ENCODE peak calls at places on chromosomes 12 and 14, in six cellular contexts. One of them, this sample, is unnamed.

GRCh38 chr12:91111366-91112321 is at the start of gene LUM:
- DNase-seq in CD8-positive, alpha-beta T cell: no peak
- DNase-seq in mammary epithelial cell: no peak
- DNase-seq in heart left ventricle: no peak
- DNase-seq in brain microvascular endothelial cell: peak
- DNase-seq in choroid plexus epithelial cell: peak
- DNase-seq in this sample: no peak

GRCh38 chr14:88476375-88476774 is 78.4 kb downstream of the PTPN21 start:
- DNase-seq in CD8-positive, alpha-beta T cell: no peak
- DNase-seq in mammary epithelial cell: no peak
- DNase-seq in heart left ventricle: no peak
- DNase-seq in brain microvascular endothelial cell: no peak
- DNase-seq in choroid plexus epithelial cell: no peak
- DNase-seq in this sample: no peak

GRCh38 chr12:68342966-68343365 is 10.8 kb upstream of the MDM1 start:
- DNase-seq in CD8-positive, alpha-beta T cell: no peak
- DNase-seq in mammary epithelial cell: no peak
- DNase-seq in heart left ventricle: no peak
- DNase-seq in brain microvascular endothelial cell: no peak
- DNase-seq in choroid plexus epithelial cell: no peak
- DNase-seq in this sample: no peak

GRCh38 chr14:70622111-70622712 is 19.5 kb upstream of the TTC9 start:
- DNase-seq in CD8-positive, alpha-beta T cell: peak
- DNase-seq in mammary epithelial cell: peak
- DNase-seq in heart left ventricle: no peak
- DNase-seq in brain microvascular endothelial cell: peak
- DNase-seq in choroid plexus epithelial cell: peak
- DNase-seq in this sample: peak

GRCh38 chr12:91179315-91179714 is 3.3 kb downstream of the DCN start:
- DNase-seq in CD8-positive, alpha-beta T cell: no peak
- DNase-seq in mammary epithelial cell: no peak
- DNase-seq in heart left ventricle: no peak
- DNase-seq in brain microvascular endothelial cell: no peak
- DNase-seq in choroid plexus epithelial cell: peak
- DNase-seq in this sample: no peak

GRCh38 chr12:20463920-20464524 is 95.7 kb downstream of the PDE3A start:
- DNase-seq in CD8-positive, alpha-beta T cell: no peak
- DNase-seq in mammary epithelial cell: no peak
- DNase-seq in heart left ventricle: no peak
- DNase-seq in brain microvascular endothelial cell: no peak
- DNase-seq in choroid plexus epithelial cell: peak
- DNase-seq in this sample: peak

GRCh38 chr12:58087428-58088117 is 146.2 kb downstream of the ATP23 start:
- DNase-seq in CD8-positive, alpha-beta T cell: no peak
- DNase-seq in mammary epithelial cell: no peak
- DNase-seq in heart left ventricle: no peak
- DNase-seq in brain microvascular endothelial cell: no peak
- DNase-seq in choroid plexus epithelial cell: no peak
- DNase-seq in this sample: no peak

GRCh38 chr14:29627141-29627540 is 300.5 kb downstream of the PRKD1 start:
- DNase-seq in CD8-positive, alpha-beta T cell: no peak
- DNase-seq in mammary epithelial cell: peak
- DNase-seq in heart left ventricle: no peak
- DNase-seq in brain microvascular endothelial cell: no peak
- DNase-seq in choroid plexus epithelial cell: peak
- DNase-seq in this sample: no peak

GRCh38 chr14:105527381-105528196 is 1.2 kb downstream of the TMEM121 start:
- DNase-seq in CD8-positive, alpha-beta T cell: no peak
- DNase-seq in mammary epithelial cell: no peak
- DNase-seq in heart left ventricle: no peak
- DNase-seq in brain microvascular endothelial cell: no peak
- DNase-seq in choroid plexus epithelial cell: no peak
- DNase-seq in this sample: no peak

GRCh38 chr12:113242018-113242418 is 20.8 kb downstream of the TPCN1 start:
- DNase-seq in CD8-positive, alpha-beta T cell: no peak
- DNase-seq in mammary epithelial cell: peak
- DNase-seq in heart left ventricle: peak
- DNase-seq in brain microvascular endothelial cell: peak
- DNase-seq in choroid plexus epithelial cell: no peak
- DNase-seq in this sample: no peak

GRCh38 chr12:666766-667308 is 3.6 kb upstream of the NINJ2 start:
- DNase-seq in CD8-positive, alpha-beta T cell: no peak
- DNase-seq in mammary epithelial cell: peak
- DNase-seq in heart left ventricle: no peak
- DNase-seq in brain microvascular endothelial cell: no peak
- DNase-seq in choroid plexus epithelial cell: no peak
- DNase-seq in this sample: peak

GRCh38 chr14:34843011-34843554 is 32.1 kb downstream of the BAZ1A start:
- DNase-seq in CD8-positive, alpha-beta T cell: no peak
- DNase-seq in mammary epithelial cell: peak
- DNase-seq in heart left ventricle: no peak
- DNase-seq in brain microvascular endothelial cell: peak
- DNase-seq in choroid plexus epithelial cell: peak
- DNase-seq in this sample: peak

GRCh38 chr12:11981174-11981733 is 89.5 kb upstream of the BCL2L14 start:
- DNase-seq in CD8-positive, alpha-beta T cell: peak
- DNase-seq in mammary epithelial cell: peak
- DNase-seq in heart left ventricle: no peak
- DNase-seq in brain microvascular endothelial cell: no peak
- DNase-seq in choroid plexus epithelial cell: no peak
- DNase-seq in this sample: no peak

GRCh38 chr14:56666716-56667115 is 87.1 kb downstream of the TMEM260 start:
- DNase-seq in CD8-positive, alpha-beta T cell: no peak
- DNase-seq in mammary epithelial cell: peak
- DNase-seq in heart left ventricle: no peak
- DNase-seq in brain microvascular endothelial cell: peak
- DNase-seq in choroid plexus epithelial cell: peak
- DNase-seq in this sample: peak

GRCh38 chr12:51488281-51488680 is 63.6 kb downstream of the SLC4A8 start:
- DNase-seq in CD8-positive, alpha-beta T cell: no peak
- DNase-seq in mammary epithelial cell: no peak
- DNase-seq in heart left ventricle: no peak
- DNase-seq in brain microvascular endothelial cell: no peak
- DNase-seq in choroid plexus epithelial cell: no peak
- DNase-seq in this sample: no peak

GRCh38 chr14:88834883-88835431 is 10.5 kb downstream of the TTC8 start:
- DNase-seq in CD8-positive, alpha-beta T cell: no peak
- DNase-seq in mammary epithelial cell: peak
- DNase-seq in heart left ventricle: no peak
- DNase-seq in brain microvascular endothelial cell: peak
- DNase-seq in choroid plexus epithelial cell: peak
- DNase-seq in this sample: no peak

GRCh38 chr12:72989458-72989947 is 717.3 kb downstream of the TRHDE start:
- DNase-seq in CD8-positive, alpha-beta T cell: no peak
- DNase-seq in mammary epithelial cell: no peak
- DNase-seq in heart left ventricle: no peak
- DNase-seq in brain microvascular endothelial cell: no peak
- DNase-seq in choroid plexus epithelial cell: no peak
- DNase-seq in this sample: no peak

GRCh38 chr12:88591343-88591742 is 11.1 kb upstream of the KITLG start:
- DNase-seq in CD8-positive, alpha-beta T cell: no peak
- DNase-seq in mammary epithelial cell: no peak
- DNase-seq in heart left ventricle: no peak
- DNase-seq in brain microvascular endothelial cell: no peak
- DNase-seq in choroid plexus epithelial cell: no peak
- DNase-seq in this sample: no peak

GRCh38 chr12:113582521-113583218 is 111.0 kb upstream of the LHX5 start:
- DNase-seq in CD8-positive, alpha-beta T cell: no peak
- DNase-seq in mammary epithelial cell: no peak
- DNase-seq in heart left ventricle: no peak
- DNase-seq in brain microvascular endothelial cell: no peak
- DNase-seq in choroid plexus epithelial cell: no peak
- DNase-seq in this sample: no peak

GRCh38 chr14:101412741-101413140 is 148.6 kb upstream of the DIO3 start:
- DNase-seq in CD8-positive, alpha-beta T cell: no peak
- DNase-seq in mammary epithelial cell: no peak
- DNase-seq in heart left ventricle: no peak
- DNase-seq in brain microvascular endothelial cell: no peak
- DNase-seq in choroid plexus epithelial cell: no peak
- DNase-seq in this sample: no peak

GRCh38 chr12:88188180-88188579 is 46.1 kb downstream of the TMTC3 start:
- DNase-seq in CD8-positive, alpha-beta T cell: no peak
- DNase-seq in mammary epithelial cell: peak
- DNase-seq in heart left ventricle: no peak
- DNase-seq in brain microvascular endothelial cell: no peak
- DNase-seq in choroid plexus epithelial cell: peak
- DNase-seq in this sample: no peak

DNA sequence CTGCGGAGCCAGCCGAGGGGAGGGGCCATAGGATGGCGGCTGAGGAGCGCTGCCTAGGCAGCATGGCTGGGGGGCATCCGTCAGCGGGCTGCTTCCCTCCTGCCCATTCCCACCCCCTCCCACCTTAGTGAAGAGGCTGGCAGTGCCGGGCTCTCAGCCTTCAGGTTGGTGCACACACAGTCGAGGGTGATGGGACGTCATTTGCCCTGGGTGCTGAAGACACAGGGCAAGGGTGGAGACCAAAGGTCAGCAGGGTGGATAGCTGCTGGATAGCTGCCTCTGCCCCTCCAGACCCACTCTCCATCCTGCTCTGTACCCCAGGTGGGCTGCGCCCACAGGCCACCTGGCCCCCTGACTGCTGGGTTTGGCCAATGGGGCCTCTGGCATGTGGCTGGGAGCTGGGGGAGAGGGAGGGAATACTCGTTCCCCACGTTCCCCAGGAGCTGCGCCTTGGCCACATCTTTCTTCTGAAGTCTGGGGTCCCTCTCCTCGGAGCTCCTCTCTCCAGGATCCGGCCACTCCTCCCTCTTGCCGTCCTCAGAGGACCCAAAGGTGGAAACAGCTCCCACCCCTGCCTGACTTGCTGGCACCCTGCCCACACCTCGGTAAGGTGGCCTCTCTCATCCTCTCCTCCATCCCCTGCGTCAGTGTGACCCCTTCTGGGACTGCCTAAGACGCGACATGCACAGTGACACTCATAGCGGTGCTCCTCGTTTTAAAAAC is 11.2 kb upstream of the CDC42BPB start:
- DNase-seq in CD8-positive, alpha-beta T cell: no peak
- DNase-seq in mammary epithelial cell: no peak
- DNase-seq in heart left ventricle: no peak
- DNase-seq in brain microvascular endothelial cell: no peak
- DNase-seq in choroid plexus epithelial cell: no peak
- DNase-seq in this sample: no peak
- TF ChIP-seq CTCF in CD8-positive, alpha-beta T cell: no peak
- TF ChIP-seq CTCF in mammary epithelial cell: no peak
- TF ChIP-seq CTCF in heart left ventricle: no peak
- TF ChIP-seq CTCF in brain microvascular endothelial cell: no peak
- TF ChIP-seq CTCF in choroid plexus epithelial cell: no peak
- TF ChIP-seq CTCF in this sample: no peak

GRCh38 chr12:54933381-54933780 is 51.2 kb downstream of the TESPA1 start:
- DNase-seq in CD8-positive, alpha-beta T cell: no peak
- DNase-seq in mammary epithelial cell: peak
- DNase-seq in heart left ventricle: no peak
- DNase-seq in brain microvascular endothelial cell: peak
- DNase-seq in choroid plexus epithelial cell: peak
- DNase-seq in this sample: no peak

GRCh38 chr12:54937376-54937775 is 47.2 kb downstream of the TESPA1 start:
- DNase-seq in CD8-positive, alpha-beta T cell: no peak
- DNase-seq in mammary epithelial cell: no peak
- DNase-seq in heart left ventricle: no peak
- DNase-seq in brain microvascular endothelial cell: no peak
- DNase-seq in choroid plexus epithelial cell: no peak
- DNase-seq in this sample: no peak

GRCh38 chr12:54934419-54934818 is 50.1 kb downstream of the TESPA1 start:
- DNase-seq in CD8-positive, alpha-beta T cell: no peak
- DNase-seq in mammary epithelial cell: no peak
- DNase-seq in heart left ventricle: no peak
- DNase-seq in brain microvascular endothelial cell: no peak
- DNase-seq in choroid plexus epithelial cell: no peak
- DNase-seq in this sample: no peak

GRCh38 chr12:54936736-54937135 is 47.8 kb downstream of the TESPA1 start:
- DNase-seq in CD8-positive, alpha-beta T cell: no peak
- DNase-seq in mammary epithelial cell: peak
- DNase-seq in heart left ventricle: no peak
- DNase-seq in brain microvascular endothelial cell: no peak
- DNase-seq in choroid plexus epithelial cell: no peak
- DNase-seq in this sample: no peak

GRCh38 chr12:54935235-54935951 is 49.2 kb downstream of the TESPA1 start:
- DNase-seq in CD8-positive, alpha-beta T cell: peak
- DNase-seq in mammary epithelial cell: peak
- DNase-seq in heart left ventricle: no peak
- DNase-seq in brain microvascular endothelial cell: peak
- DNase-seq in choroid plexus epithelial cell: peak
- DNase-seq in this sample: peak
- TF ChIP-seq CTCF in CD8-positive, alpha-beta T cell: no peak
- TF ChIP-seq CTCF in mammary epithelial cell: no peak
- TF ChIP-seq CTCF in heart left ventricle: no peak
- TF ChIP-seq CTCF in brain microvascular endothelial cell: no peak
- TF ChIP-seq CTCF in choroid plexus epithelial cell: peak
- TF ChIP-seq CTCF in this sample: no peak

GRCh38 chr12:122878780-122879612 is 16.9 kb downstream of the VPS37B start:
- DNase-seq in CD8-positive, alpha-beta T cell: no peak
- DNase-seq in mammary epithelial cell: no peak
- DNase-seq in heart left ventricle: no peak
- DNase-seq in brain microvascular endothelial cell: no peak
- DNase-seq in choroid plexus epithelial cell: no peak
- DNase-seq in this sample: no peak

GRCh38 chr12:122880155-122880605 is 15.7 kb downstream of the VPS37B start:
- DNase-seq in CD8-positive, alpha-beta T cell: no peak
- DNase-seq in mammary epithelial cell: no peak
- DNase-seq in heart left ventricle: no peak
- DNase-seq in brain microvascular endothelial cell: no peak
- DNase-seq in choroid plexus epithelial cell: peak
- DNase-seq in this sample: no peak

GRCh38 chr12:122884091-122884826 is 11.7 kb downstream of the VPS37B start:
- DNase-seq in CD8-positive, alpha-beta T cell: no peak
- DNase-seq in mammary epithelial cell: no peak
- DNase-seq in heart left ventricle: no peak
- DNase-seq in brain microvascular endothelial cell: no peak
- DNase-seq in choroid plexus epithelial cell: no peak
- DNase-seq in this sample: no peak

GRCh38 chr12:122882908-122883563 is 12.9 kb downstream of the VPS37B start:
- DNase-seq in CD8-positive, alpha-beta T cell: no peak
- DNase-seq in mammary epithelial cell: no peak
- DNase-seq in heart left ventricle: no peak
- DNase-seq in brain microvascular endothelial cell: no peak
- DNase-seq in choroid plexus epithelial cell: no peak
- DNase-seq in this sample: no peak

GRCh38 chr12:122880668-122881067 is 15.3 kb downstream of the VPS37B start:
- DNase-seq in CD8-positive, alpha-beta T cell: no peak
- DNase-seq in mammary epithelial cell: no peak
- DNase-seq in heart left ventricle: no peak
- DNase-seq in brain microvascular endothelial cell: no peak
- DNase-seq in choroid plexus epithelial cell: peak
- DNase-seq in this sample: peak
- TF ChIP-seq CTCF in CD8-positive, alpha-beta T cell: peak
- TF ChIP-seq CTCF in mammary epithelial cell: no peak
- TF ChIP-seq CTCF in heart left ventricle: peak
- TF ChIP-seq CTCF in brain microvascular endothelial cell: peak
- TF ChIP-seq CTCF in choroid plexus epithelial cell: peak
- TF ChIP-seq CTCF in this sample: peak

DNA sequence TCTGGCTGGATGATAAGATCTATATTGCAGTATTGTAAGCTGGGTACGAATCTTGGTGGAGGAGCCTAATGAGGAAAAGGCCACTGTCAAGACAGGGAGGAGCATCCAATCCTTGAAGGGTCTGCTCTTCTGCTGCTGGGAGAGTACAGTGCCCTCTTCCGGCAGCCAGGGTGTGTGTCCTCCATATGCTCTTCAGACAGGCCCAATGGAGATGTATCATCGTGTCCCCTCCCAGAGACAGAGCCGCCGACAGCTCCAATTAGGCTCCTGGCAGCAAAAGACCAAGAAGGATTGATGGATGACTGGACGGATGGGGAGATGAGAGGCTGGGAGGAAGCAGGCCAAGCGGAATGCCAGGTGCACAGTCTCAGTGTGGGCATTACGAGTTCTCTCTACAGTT is 51.6 kb upstream of the PIWIL1 start:
- DNase-seq in CD8-positive, alpha-beta T cell: no peak
- DNase-seq in mammary epithelial cell: no peak
- DNase-seq in heart left ventricle: no peak
- DNase-seq in brain microvascular endothelial cell: no peak
- DNase-seq in choroid plexus epithelial cell: no peak
- DNase-seq in this sample: no peak
- TF ChIP-seq CTCF in CD8-positive, alpha-beta T cell: no peak
- TF ChIP-seq CTCF in mammary epithelial cell: no peak
- TF ChIP-seq CTCF in heart left ventricle: no peak
- TF ChIP-seq CTCF in brain microvascular endothelial cell: no peak
- TF ChIP-seq CTCF in choroid plexus epithelial cell: no peak
- TF ChIP-seq CTCF in this sample: no peak